ENCODE peak calls at places on chromosome 12, in six cellular contexts. C is left ventricle myocardium inferior; X is cardiac muscle cell; D is heart left ventricle; W is GM23248; A is CD8-positive, alpha-beta memory T cell. I is an unnamed sample.

GRCh38 chr12:98533723-98534251 is 18.4 kb downstream of the TMPO start:
- DNase-seq in C (no peak), X (peak; percentile 17), D (no peak), W (peak; percentile 42), A (no peak), I (no peak)

GRCh38 chr12:61452076-61452475 is 808.1 kb upstream of the USP15 start:
- DNase-seq in C (no peak), X (no peak), D (no peak), W (peak; percentile 4), A (no peak), I (no peak)

GRCh38 chr12:6307521-6307920 is 3.0 kb upstream of the PLEKHG6 start:
- DNase-seq in C (no peak), X (no peak), D (no peak), W (no peak), A (no peak), I (no peak)

GRCh38 chr12:1047898-1048660 is 57.1 kb downstream of the ERC1 start:
- DNase-seq in C (no peak), X (no peak), D (no peak), W (peak; percentile 38), A (no peak), I (no peak)

GRCh38 chr12:6065872-6066217 is 58.6 kb downstream of the VWF start:
- DNase-seq in C (no peak), X (no peak), D (no peak), W (peak; percentile 64), A (no peak), I (no peak)

GRCh38 chr12:106078358-106079025 is 60.3 kb downstream of the NUAK1 start:
- DNase-seq in C (peak; percentile 64), X (no peak), D (peak; percentile 86), W (peak; percentile 97), A (no peak), I (no peak)

GRCh38 chr12:52606581-52607241 is 5.4 kb upstream of the KRT72 start:
- DNase-seq in C (no peak), X (no peak), D (no peak), W (no peak), A (no peak), I (no peak)

GRCh38 chr12:105420659-105421240 is 90.3 kb downstream of the C12orf75 start:
- DNase-seq in C (peak; percentile 66), X (peak; percentile 83), D (peak; percentile 73), W (peak; percentile 80), A (peak; percentile 35), I (peak; percentile 7)

GRCh38 chr12:108768591-108769500 is 37.5 kb upstream of the CORO1C start:
- DNase-seq in C (peak; percentile 51), X (peak; percentile 43), D (peak; percentile 61), W (no peak), A (no peak), I (no peak)

GRCh38 chr12:92596388-92596787 is 106.4 kb upstream of the PLEKHG7 start:
- DNase-seq in C (no peak), X (no peak), D (no peak), W (peak; percentile 69), A (no peak), I (no peak)

GRCh38 chr12:57605308-57606015 is 838 bp downstream of the DTX3 start:
- DNase-seq in C (no peak), X (peak; percentile 43), D (peak; percentile 56), W (peak; percentile 21), A (no peak), I (no peak)

DNA sequence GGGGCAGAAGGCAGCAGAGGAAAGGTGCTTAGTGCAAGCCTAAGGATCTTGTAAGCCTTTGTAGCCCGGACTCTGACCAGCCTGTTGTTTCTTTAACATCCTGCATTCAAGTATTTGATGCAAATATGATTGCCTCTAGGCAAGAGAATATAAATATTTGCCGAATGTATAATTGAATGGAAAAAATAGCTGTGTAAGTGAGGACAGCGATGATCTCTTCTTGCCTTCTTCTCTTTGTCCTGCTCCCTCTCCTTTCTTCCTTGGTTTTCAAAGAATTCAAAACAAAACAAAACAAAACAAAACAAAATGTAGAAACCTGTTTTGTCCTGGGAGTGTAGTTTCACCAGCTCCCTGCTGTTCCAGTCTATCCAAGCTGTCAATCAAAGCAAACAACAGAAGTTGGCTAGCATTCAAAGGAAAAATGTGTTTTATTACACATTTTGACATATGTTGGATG is 74.9 kb upstream of the CPM start:
- DNase-seq in C (no peak), X (peak; percentile 48), D (no peak), W (peak; percentile 23), A (no peak), I (no peak)
- H3K4me3 ChIP-seq in C (no peak overlapping the region), X (no peak overlapping the region), D (no peak overlapping the region), W (peak overlapping the region; percentile 72), A (no peak overlapping the region), I (no peak overlapping the region)

GRCh38 chr12:124316257-124316656 is 21.4 kb downstream of the RFLNA start:
- DNase-seq in C (no peak), X (no peak), D (no peak), W (peak; percentile 40), A (no peak), I (no peak)
- H3K27me3 ChIP-seq in C (no peaks in the 10 kb centered on the region), X (no peaks in the 10 kb centered on the region), D (no peaks in the 10 kb centered on the region), W (no peaks in the 10 kb centered on the region), A (no peaks in the 10 kb centered on the region), I (no peaks in the 10 kb centered on the region)

DNA sequence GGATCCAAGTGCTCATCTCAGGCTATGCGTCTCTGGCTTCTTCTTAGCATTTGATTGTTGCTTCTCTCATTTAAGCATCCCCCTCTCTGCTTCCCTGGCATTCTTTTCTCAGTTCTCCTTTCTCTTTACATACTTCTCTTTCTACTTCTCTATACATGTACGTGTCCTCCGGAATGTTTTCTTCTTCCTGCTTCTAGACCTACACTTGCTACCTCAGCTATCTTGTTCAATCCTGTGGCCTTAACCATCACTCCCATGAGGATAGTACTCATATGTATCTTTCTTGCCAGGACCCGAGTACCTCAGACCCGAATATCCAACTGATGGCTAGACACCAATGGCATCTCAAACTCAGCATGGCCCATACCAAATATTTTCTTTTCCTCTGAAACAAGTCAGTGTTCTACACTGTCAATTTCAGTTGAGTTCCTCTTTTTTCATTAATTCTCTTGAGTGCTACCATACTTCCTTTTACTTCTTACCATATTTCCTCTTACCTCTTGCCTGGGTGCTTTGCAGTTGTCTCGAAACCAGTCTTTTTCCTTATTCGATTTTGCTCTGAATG is 115.1 kb upstream of the SLC38A2 start:
- DNase-seq in C (no peak), X (no peak), D (no peak), W (no peak), A (no peak), I (no peak)
- H3K4me1 ChIP-seq in C (peaks cover 48% of the 10 kb centered on the region), X (no peaks in the 10 kb centered on the region), D (peaks cover 42% of the 10 kb centered on the region), W (peaks cover 52% of the 10 kb centered on the region), A (no peaks in the 10 kb centered on the region), I (no peaks in the 10 kb centered on the region)

DNA sequence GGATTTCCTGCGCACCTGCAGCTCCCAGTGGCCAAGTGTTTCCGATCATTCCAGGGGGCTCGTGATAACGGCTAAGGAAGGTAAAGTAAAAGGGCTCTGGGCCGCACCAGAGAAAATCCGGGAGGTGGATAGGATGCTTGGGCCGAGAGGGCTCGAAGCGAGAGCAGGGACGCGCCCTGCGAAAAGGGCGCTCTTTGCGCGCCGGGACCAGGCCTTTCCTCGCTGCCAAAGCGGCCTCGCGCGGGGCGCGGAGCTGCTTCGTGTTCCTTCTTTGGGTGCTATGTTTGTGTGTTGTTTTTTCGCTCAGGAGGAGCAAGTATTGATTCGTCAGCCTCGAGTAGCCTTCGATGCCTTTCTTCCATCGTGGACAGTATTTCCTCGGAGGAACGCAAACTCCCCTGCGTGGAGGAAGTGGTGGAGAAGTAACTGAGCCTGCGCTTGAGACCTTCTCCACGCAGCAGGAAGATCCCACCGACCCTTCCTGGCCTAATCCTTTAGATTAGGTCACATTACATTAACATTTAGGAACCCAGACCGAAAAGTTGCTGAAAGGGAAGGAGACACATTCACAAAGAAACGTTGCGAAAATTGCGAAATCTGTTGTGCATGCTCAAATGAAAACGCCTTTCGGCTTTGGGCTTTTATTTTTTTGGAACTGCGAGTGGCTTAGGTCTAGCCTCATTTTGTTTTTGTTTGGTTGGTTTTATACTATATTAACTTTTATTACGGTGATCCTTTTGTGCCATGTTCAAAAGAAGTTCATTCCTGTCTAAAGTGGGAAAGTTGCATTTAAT is 1.3 kb downstream of the MYF6 start:
- DNase-seq in C (no peak), X (peak; percentile 34), D (no peak), W (no peak), A (no peak), I (no peak)
- H3K4me3 ChIP-seq in C (peak overlapping the region; percentile 48), X (peak overlapping the region; percentile 26), D (peak overlapping the region; percentile 21), W (no peak overlapping the region), A (no peak overlapping the region), I (no peak overlapping the region)

GRCh38 chr12:130198663-130199060 is 36.4 kb downstream of the FZD10 start:
- DNase-seq in C (no peak), X (no peak), D (no peak), W (no peak), A (no peak), I (no peak)

GRCh38 chr12:130195369-130195768 is 33.1 kb downstream of the FZD10 start:
- DNase-seq in C (no peak), X (no peak), D (no peak), W (no peak), A (no peak), I (no peak)

GRCh38 chr12:130198026-130198662 is 35.9 kb downstream of the FZD10 start:
- DNase-seq in C (no peak), X (no peak), D (no peak), W (no peak), A (no peak), I (no peak)

GRCh38 chr12:130195776-130196175 is 33.5 kb downstream of the FZD10 start:
- DNase-seq in C (no peak), X (no peak), D (no peak), W (no peak), A (no peak), I (no peak)

GRCh38 chr12:130196827-130197226 is 34.6 kb downstream of the FZD10 start:
- DNase-seq in C (no peak), X (no peak), D (no peak), W (no peak), A (no peak), I (no peak)
- H3K27me3 ChIP-seq in C (peaks cover 89% of the 10 kb centered on the region), X (peaks cover 59% of the 10 kb centered on the region), D (no peaks in the 10 kb centered on the region), W (no peaks in the 10 kb centered on the region), A (no peaks in the 10 kb centered on the region), I (no peaks in the 10 kb centered on the region)

DNA sequence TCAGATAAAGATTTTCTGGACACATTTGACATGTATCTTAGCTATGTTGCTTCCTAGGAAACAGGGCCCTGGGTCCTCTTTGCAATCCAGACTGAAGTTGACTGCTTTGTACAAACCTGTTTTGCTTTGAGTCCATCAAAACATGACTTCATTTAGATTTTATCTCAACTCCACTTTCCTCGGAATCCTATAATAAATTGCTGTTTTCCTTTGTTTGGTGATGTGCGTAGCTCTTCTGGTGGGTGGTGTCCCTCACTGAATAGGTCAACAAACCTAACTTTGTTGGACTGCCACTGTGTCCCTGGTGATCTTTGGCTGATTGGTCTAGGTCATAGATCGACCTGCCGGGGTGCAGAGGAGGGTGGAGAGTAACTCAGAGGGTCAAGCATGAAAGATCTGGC is 735 bp upstream of the P2RX7 start:
- DNase-seq in C (no peak), X (no peak), D (no peak), W (no peak), A (no peak), I (no peak)
- H3K4me1 ChIP-seq in C (peaks cover 56% of the 10 kb centered on the region), X (no peaks in the 10 kb centered on the region), D (peaks cover 40% of the 10 kb centered on the region), W (no peaks in the 10 kb centered on the region), A (peaks cover 43% of the 10 kb centered on the region), I (peaks cover 30% of the 10 kb centered on the region)

GRCh38 chr12:51592034-51592705 is 1.1 kb downstream of the SCN8A start:
- DNase-seq in C (no peak), X (no peak), D (no peak), W (peak; percentile 86), A (no peak), I (no peak)
- H3K4me3 ChIP-seq in C (no peak overlapping the region), X (no peak overlapping the region), D (no peak overlapping the region), W (peak overlapping the region; percentile 97), A (no peak overlapping the region), I (no peak overlapping the region)

I was measured in effector memory CD4-positive, alpha-beta T cell.